ENCODE peak calls at places on chromosome 14, in four cellular contexts. K is OCI-LY7, V is neural progenitor cell, C is PC-3. U is an unnamed sample.

GRCh38 chr14:41663478-41663845 is 56.8 kb downstream of the LRFN5 start:
- DNase-seq in K (no peak), V (no peak), C (peak; percentile 15), U (no peak)

GRCh38 chr14:68113328-68113930 is 293.9 kb downstream of the RAD51B start:
- DNase-seq in K (no peak), V (no peak), C (no peak), U (no peak)

GRCh38 chr14:99829450-99829849 is 36.2 kb downstream of the EML1 start:
- DNase-seq in K (no peak), V (no peak), C (no peak), U (no peak)

GRCh38 chr14:52325126-52325525 is 11.0 kb downstream of the PTGER2 start:
- DNase-seq in K (peak; percentile 72), V (no peak), C (peak; percentile 21), U (no peak)

GRCh38 chr14:67636361-67636919 is 16.7 kb downstream of the ARG2 start:
- DNase-seq in K (peak; percentile 15), V (no peak), C (no peak), U (no peak)

GRCh38 chr14:63877594-63877993 is 24.8 kb downstream of the SYNE2 start:
- DNase-seq in K (no peak), V (no peak), C (no peak), U (no peak)

GRCh38 chr14:59333668-59334067 is 131.5 kb downstream of the GPR135 start:
- DNase-seq in K (no peak), V (no peak), C (no peak), U (no peak)

GRCh38 chr14:40981247-40981646 is 625.4 kb upstream of the LRFN5 start:
- DNase-seq in K (no peak), V (no peak), C (peak; percentile 90), U (no peak)

GRCh38 chr14:24369463-24369862 is 1.5 kb downstream of the NFATC4 start:
- DNase-seq in K (no peak), V (no peak), C (no peak), U (no peak)

GRCh38 chr14:24368215-24368561 is 204 bp downstream of the NFATC4 start:
- DNase-seq in K (no peak), V (peak; percentile 79), C (no peak), U (peak; percentile 61)

GRCh38 chr14:24367506-24368214 is at the start of gene NFATC4:
- DNase-seq in K (peak; percentile 95), V (peak; percentile 87), C (peak; percentile 83), U (peak; percentile 73)

GRCh38 chr14:24369907-24370687 is 2.1 kb downstream of the NFATC4 start:
- DNase-seq in K (no peak), V (no peak), C (no peak), U (no peak)

DNA sequence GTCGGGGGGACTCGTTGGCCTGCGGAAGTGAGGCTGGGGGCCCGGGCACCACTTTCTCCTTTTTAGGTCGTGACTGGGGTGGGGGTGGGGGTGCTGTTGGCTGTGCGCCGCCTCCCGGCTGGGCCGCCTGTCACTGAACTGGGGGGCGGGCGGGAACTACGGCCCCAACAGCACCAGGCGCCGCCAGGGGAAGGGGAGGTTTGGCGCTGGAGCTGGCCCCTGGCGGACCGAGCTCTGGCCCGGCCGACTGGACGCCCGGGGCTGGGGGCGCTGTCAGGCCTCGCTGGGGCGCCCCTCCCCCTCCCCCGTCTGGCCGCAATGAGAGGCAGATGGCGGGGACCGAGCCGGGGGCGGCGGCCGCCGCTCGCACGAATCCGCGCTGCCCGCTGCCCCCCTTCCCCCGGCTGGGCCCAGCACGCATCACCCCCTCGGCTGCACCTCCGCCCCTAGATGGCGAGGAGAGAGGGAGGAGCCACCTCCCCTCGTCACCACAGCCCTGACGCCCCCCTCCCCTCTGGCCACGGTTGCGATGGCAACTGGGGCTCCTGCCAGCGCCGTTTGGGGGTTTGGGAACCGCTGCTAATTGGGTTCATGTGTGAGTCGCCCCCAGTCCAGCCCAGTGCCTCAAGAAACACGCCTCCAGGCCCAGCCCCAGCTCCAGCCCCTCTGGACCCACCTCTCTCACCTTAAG is 723 bp downstream of the NFATC4 start:
- DNase-seq in K (peak; percentile 53), V (peak; percentile 91), C (no peak), U (peak; percentile 79)
- TF ChIP-seq CTCF in K (peak; percentile 55), V (peak; percentile 31), C (no peak), U (no peak)

GRCh38 chr14:74573421-74574091 is 38.5 kb downstream of the LTBP2 start:
- DNase-seq in K (no peak), V (no peak), C (peak; percentile 45), U (no peak)
- TF ChIP-seq CTCF in K (no peak), V (peak; percentile 37), C (peak; percentile 43), U (no peak)

DNA sequence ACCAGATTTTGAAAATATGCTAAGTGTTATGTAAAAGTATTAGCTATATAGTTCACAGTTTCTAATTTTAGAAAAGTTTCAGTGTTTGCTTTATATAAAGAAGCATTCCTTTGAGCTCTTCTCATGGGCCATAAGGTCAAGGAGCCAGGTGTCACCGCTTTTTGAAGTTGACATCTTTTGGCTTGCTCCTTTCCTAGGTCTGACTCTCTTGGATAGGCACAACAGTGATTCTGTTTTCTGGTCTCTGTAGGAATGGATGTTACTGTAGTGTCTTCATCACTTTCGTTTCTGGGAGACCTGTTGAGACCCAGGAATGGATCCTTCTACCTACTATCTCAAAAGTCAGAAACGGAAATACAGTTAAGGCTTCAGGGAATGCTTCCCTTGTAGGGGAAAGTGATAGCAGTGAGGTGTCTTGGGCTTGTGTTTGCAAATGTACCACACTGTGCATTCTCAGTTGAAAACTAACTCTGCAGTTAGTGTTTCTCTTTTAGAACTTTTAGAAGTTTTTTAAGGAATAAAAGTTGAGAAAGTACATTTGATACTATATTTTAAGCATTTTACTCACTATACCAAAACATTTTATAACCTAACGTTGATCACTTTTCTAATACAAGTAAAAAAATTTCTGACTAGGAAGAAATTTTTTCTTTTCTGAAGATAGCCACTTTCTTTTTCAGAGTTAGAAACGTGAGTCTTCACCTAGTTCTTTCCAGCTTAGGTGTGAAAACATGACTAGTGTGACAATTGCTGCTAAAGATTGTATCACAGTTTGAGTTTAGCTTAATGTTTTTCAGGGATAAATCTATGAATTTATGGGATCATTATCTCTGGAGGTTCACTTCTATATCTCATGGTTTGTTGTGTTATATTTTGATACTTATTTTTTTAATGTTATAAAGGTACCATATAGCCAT is 20.8 kb downstream of the VRK1 start:
- DNase-seq in K (no peak), V (no peak), C (no peak), U (no peak)
- TF ChIP-seq CTCF in K (no peak), V (no peak), C (no peak), U (no peak)

GRCh38 chr14:105908481-105908911 is 382.1 kb downstream of the TMEM121 start:
- DNase-seq in K (no peak), V (no peak), C (no peak), U (no peak)
- TF ChIP-seq CTCF in K (no peak), V (no peak), C (no peak), U (no peak)

GRCh38 chr14:24144451-24144850 is 2.0 kb downstream of the PSME2 start:
- DNase-seq in K (no peak), V (no peak), C (no peak), U (no peak)

GRCh38 chr14:24139272-24139934 is 2.0 kb downstream of the EMC9 start:
- DNase-seq in K (no peak), V (no peak), C (peak; percentile 35), U (no peak)

GRCh38 chr14:24143511-24143910 is 2.1 kb upstream of the EMC9 start:
- DNase-seq in K (no peak), V (no peak), C (no peak), U (no peak)

GRCh38 chr14:24138396-24139271 is 2.6 kb downstream of the PSME1 start:
- DNase-seq in K (no peak), V (no peak), C (no peak), U (no peak)

GRCh38 chr14:24141030-24141880 is at the start of gene EMC9:
- DNase-seq in K (peak; percentile 100), V (peak; percentile 100), C (peak; percentile 99), U (peak; percentile 99)
- TF ChIP-seq CTCF in K (peak; percentile 51), V (peak; percentile 46), C (no peak), U (no peak)

DNA sequence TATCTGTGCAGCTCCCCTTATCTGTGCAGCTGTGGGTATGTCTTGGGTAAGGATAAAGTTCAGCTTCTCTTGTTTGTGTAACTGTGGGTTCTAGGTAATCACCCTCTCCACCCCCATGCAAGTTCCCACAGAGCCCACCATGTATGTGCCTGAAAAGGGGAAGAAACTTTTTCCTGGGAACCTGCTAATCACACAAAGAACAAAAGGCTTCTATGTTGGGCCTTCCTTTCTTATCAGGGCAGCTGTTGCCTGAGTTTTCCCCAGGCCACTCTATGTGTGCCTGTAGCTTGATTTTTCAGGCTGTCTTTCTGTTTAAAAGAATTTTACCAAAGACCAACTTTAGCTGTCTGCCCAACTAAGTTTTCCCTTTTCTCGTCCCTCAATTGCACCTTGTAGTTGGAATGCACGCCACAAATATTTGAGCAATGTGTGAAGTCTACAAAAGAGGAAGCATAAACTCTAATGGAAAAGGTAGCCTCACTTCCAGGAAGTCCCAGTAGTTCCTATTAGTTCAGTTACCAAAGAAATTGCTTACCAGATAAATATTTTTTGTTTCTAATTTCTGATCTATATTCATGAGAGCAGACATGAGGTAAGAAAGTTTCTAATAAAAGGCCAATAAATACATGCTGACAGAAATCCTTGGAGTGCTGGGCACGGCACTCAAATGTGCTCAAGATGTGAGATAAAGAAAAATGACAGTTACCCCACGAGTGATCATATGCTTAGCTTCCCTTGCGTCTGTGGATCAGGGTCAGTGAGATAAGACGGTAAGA is 2.7 kb upstream of the GALC start:
- DNase-seq in K (no peak), V (peak; percentile 16), C (no peak), U (no peak)
- TF ChIP-seq CTCF in K (no peak), V (no peak), C (no peak), U (no peak)

GRCh38 chr14:106842687-106843086 is 1316.3 kb downstream of the TMEM121 start:
- DNase-seq in K (peak; percentile 10), V (no peak), C (peak; percentile 34), U (no peak)

GRCh38 chr14:106838991-106839769 is 1312.8 kb downstream of the TMEM121 start:
- DNase-seq in K (no peak), V (no peak), C (no peak), U (no peak)

GRCh38 chr14:106841701-106842100 is 1315.3 kb downstream of the TMEM121 start:
- DNase-seq in K (no peak), V (no peak), C (peak; percentile 64), U (no peak)

GRCh38 chr14:106837870-106838269 is 1311.5 kb downstream of the TMEM121 start:
- DNase-seq in K (peak; percentile 8), V (no peak), C (no peak), U (no peak)

DNA sequence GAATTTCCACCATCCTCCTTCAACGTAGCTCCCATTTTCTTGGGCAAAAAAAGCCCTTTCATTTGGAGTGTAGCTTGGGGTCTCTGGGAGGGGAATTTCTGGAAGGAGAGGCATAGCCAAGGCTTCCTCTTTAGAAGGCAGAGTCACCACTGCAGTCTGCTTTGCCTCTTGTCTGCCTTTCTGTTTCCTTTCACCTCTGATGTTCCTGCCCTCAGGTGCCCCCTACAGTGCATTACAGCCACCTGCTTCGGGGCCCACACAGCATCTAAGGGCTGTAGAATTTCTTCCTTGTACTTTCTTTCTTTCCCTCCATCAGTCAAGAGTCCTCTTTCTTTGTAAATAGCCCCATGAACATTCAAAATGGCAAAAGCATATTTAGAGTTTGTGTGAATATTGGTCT is 1313.9 kb downstream of the TMEM121 start:
- DNase-seq in K (peak; percentile 74), V (no peak), C (no peak), U (no peak)
- TF ChIP-seq CTCF in K (peak; percentile 71), V (no peak), C (no peak), U (no peak)

U was measured in nephron progenitor cell.